ENCODE peak calls at places on chromosomes 5 and 9, in seven cellular contexts. Z, L, W, C, U, F and P are unnamed samples.

GRCh38 chr9:103364753-103365152 is 369.6 kb downstream of the CYLC2 start:
- DNase-seq in Z (peak), L (peak), W (peak), C (peak), U (peak), F (no peak), P (no peak)

GRCh38 chr5:31641059-31641458 is 2.1 kb downstream of the PDZD2 start:
- DNase-seq in Z (no peak), L (no peak), W (no peak), C (no peak), U (no peak), F (no peak), P (no peak)

GRCh38 chr5:135018457-135018856 is 15.6 kb downstream of the PITX1 start:
- DNase-seq in Z (no peak), L (no peak), W (no peak), C (no peak), U (no peak), F (no peak), P (peak)

GRCh38 chr9:2723666-2724065 is 6.4 kb downstream of the KCNV2 start:
- DNase-seq in Z (no peak), L (no peak), W (no peak), C (peak), U (no peak), F (no peak), P (no peak)

GRCh38 chr9:21324040-21324439 is 11.2 kb downstream of the KLHL9 start:
- DNase-seq in Z (no peak), L (no peak), W (no peak), C (no peak), U (no peak), F (no peak), P (no peak)

GRCh38 chr5:167701103-167701502 is 590.3 kb upstream of the WWC1 start:
- DNase-seq in Z (no peak), L (no peak), W (no peak), C (no peak), U (no peak), F (no peak), P (no peak)

GRCh38 chr5:9455826-9456434 is 89.9 kb downstream of the SEMA5A start:
- DNase-seq in Z (no peak), L (no peak), W (no peak), C (no peak), U (no peak), F (no peak), P (no peak)

GRCh38 chr9:75282047-75282446 is 193.7 kb downstream of the OSTF1 start:
- DNase-seq in Z (no peak), L (no peak), W (no peak), C (no peak), U (no peak), F (no peak), P (no peak)

GRCh38 chr5:132456553-132457361 is 33.8 kb downstream of the IRF1 start:
- DNase-seq in Z (peak), L (no peak), W (no peak), C (peak), U (no peak), F (no peak), P (no peak)

GRCh38 chr5:58773744-58774441 is 191.0 kb downstream of the RAB3C start:
- DNase-seq in Z (no peak), L (no peak), W (no peak), C (no peak), U (no peak), F (no peak), P (peak)

GRCh38 chr5:4699592-4699991 is 440.5 kb upstream of the ADAMTS16 start:
- DNase-seq in Z (no peak), L (no peak), W (no peak), C (no peak), U (no peak), F (no peak), P (no peak)

GRCh38 chr5:157718529-157718928 is 12.7 kb upstream of the THG1L start:
- DNase-seq in Z (peak), L (peak), W (peak), C (peak), U (no peak), F (no peak), P (no peak)

GRCh38 chr5:110094109-110094508 is 404.4 kb downstream of the MAN2A1 start:
- DNase-seq in Z (no peak), L (no peak), W (no peak), C (no peak), U (no peak), F (no peak), P (no peak)

GRCh38 chr5:99639905-99640304 is 711.1 kb upstream of the CHD1 start:
- DNase-seq in Z (no peak), L (no peak), W (no peak), C (no peak), U (no peak), F (no peak), P (no peak)

GRCh38 chr5:92805446-92805845 is 775.6 kb downstream of the NR2F1-AS1 start:
- DNase-seq in Z (no peak), L (no peak), W (no peak), C (no peak), U (no peak), F (no peak), P (no peak)

GRCh38 chr5:80308526-80308925 is 11.3 kb upstream of the SPZ1 start:
- DNase-seq in Z (no peak), L (no peak), W (no peak), C (no peak), U (no peak), F (no peak), P (no peak)

GRCh38 chr9:108859459-108860114 is 2.5 kb upstream of the ACTL7A start:
- DNase-seq in Z (no peak), L (no peak), W (no peak), C (peak), U (peak), F (no peak), P (no peak)

GRCh38 chr5:36416605-36417004 is 114.9 kb upstream of the RANBP3L start:
- DNase-seq in Z (no peak), L (no peak), W (no peak), C (no peak), U (no peak), F (no peak), P (no peak)

GRCh38 chr9:137778336-137778735 is 99.2 kb upstream of the CACNA1B start:
- DNase-seq in Z (no peak), L (no peak), W (no peak), C (no peak), U (no peak), F (no peak), P (no peak)

GRCh38 chr9:107268560-107268959 is 14.5 kb upstream of the RAD23B start:
- DNase-seq in Z (no peak), L (no peak), W (no peak), C (no peak), U (no peak), F (no peak), P (no peak)

GRCh38 chr9:107270580-107270979 is 12.5 kb upstream of the RAD23B start:
- DNase-seq in Z (no peak), L (no peak), W (no peak), C (no peak), U (no peak), F (no peak), P (no peak)

GRCh38 chr9:107269254-107269653 is 13.8 kb upstream of the RAD23B start:
- DNase-seq in Z (no peak), L (no peak), W (no peak), C (no peak), U (no peak), F (no peak), P (no peak)

GRCh38 chr9:107269681-107270080 is 13.4 kb upstream of the RAD23B start:
- DNase-seq in Z (peak), L (no peak), W (no peak), C (no peak), U (no peak), F (no peak), P (no peak)

DNA sequence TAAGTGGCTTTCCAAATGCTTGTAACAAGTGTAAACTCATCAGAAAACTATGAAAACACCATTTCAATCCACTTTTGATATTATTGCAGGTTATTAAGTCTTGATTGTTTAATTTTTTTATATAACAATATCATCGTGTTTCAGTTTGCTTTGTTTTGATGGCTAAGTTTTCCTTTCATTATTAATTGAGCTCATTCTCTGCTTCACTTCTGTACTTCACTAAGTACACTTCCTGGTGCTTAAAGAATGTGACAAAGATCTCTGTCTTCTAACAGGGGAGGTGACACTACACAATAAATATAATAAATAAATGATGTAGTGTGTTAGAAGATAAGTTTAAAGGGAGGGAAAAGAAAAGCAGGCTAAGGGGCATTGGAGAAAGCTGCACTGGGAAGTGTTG is 13.0 kb upstream of the RAD23B start:
- DNase-seq in Z (no peak), L (no peak), W (no peak), C (no peak), U (no peak), F (no peak), P (no peak)
- TF ChIP-seq CTCF in Z (no peak), L (no peak), W (no peak), C (no peak), U (no peak), F (no peak), P (no peak)

GRCh38 chr5:149960272-149961185 is at the start of gene SLC26A2:
- DNase-seq in Z (peak), L (peak), W (peak), C (peak), U (peak), F (peak), P (peak)
- TF ChIP-seq CTCF in Z (no peak), L (no peak), W (no peak), C (no peak), U (no peak), F (no peak), P (no peak)

DNA sequence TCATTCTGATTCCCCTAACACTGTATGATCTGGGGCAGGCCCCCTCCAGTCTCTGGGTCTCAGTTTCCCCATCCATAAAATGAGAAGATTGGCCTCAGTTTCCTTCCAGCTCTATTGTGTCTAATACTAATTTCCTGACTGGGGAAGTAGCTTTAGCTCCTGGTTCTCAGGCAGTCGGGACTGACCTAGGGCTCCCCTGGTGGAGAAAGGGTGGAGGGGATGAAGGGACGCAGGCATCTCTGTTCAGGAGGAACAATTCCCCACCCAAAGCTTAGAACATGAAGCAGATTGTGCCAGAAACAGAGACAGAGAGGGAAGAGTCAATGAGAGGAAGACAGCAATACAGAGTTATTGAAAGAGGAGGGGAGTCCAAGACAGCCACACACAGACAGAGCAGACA is 14.2 kb upstream of the PTGS1 start:
- DNase-seq in Z (no peak), L (no peak), W (no peak), C (no peak), U (no peak), F (peak), P (no peak)
- TF ChIP-seq CTCF in Z (peak), L (peak), W (peak), C (peak), U (peak), F (peak), P (peak)

GRCh38 chr9:110638381-110638954 is 30.1 kb upstream of the MUSK start:
- DNase-seq in Z (peak), L (peak), W (no peak), C (peak), U (no peak), F (no peak), P (no peak)
- TF ChIP-seq CTCF in Z (peak), L (peak), W (peak), C (peak), U (peak), F (no peak), P (no peak)

GRCh38 chr9:36136894-36137391 is 410 bp downstream of the GLIPR2 start:
- DNase-seq in Z (peak), L (no peak), W (no peak), C (no peak), U (no peak), F (no peak), P (peak)

GRCh38 chr9:36135791-36136276 is 699 bp upstream of the GLIPR2 start:
- DNase-seq in Z (no peak), L (no peak), W (no peak), C (peak), U (no peak), F (peak), P (peak)

GRCh38 chr9:36134761-36135505 is 1.6 kb upstream of the GLIPR2 start:
- DNase-seq in Z (no peak), L (no peak), W (no peak), C (no peak), U (no peak), F (no peak), P (no peak)

GRCh38 chr9:36137392-36138004 is 965 bp downstream of the GLIPR2 start:
- DNase-seq in Z (peak), L (no peak), W (no peak), C (no peak), U (no peak), F (peak), P (peak)

DNA sequence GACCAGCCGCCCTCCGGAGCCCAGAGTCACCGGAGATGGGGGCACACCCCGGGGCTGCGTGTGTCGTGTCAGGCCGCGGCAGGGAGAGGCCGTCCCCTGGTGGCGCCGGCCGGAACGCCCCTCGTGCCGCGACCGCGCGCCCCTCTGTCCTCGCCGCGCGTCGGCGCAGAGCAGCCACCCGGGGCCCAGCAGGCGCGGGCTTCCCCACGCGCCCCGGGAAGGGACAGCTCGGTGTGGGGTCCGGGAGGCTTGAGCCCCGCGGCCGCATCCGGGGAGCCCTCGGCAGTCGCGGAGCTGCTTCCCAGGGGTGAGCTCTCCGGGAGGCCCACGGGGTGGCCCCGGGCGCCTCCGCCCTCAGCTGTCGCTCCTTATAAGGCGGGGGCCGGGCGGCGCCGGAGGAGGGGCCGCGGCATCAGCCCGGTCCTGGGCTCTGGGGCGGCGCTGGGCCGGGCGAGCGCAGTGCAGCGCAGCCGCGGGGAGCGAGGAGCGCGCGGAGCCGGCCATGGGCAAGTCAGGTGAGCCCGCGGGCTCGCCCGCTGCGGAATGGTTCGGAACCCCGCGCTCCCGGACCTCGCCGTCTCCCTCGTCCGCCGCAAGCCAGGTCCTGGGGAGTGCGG is at the start of gene GLIPR2:
- DNase-seq in Z (peak), L (peak), W (no peak), C (peak), U (no peak), F (peak), P (peak)
- TF ChIP-seq CTCF in Z (peak), L (no peak), W (no peak), C (no peak), U (peak), F (no peak), P (peak)

GRCh38 chr5:33592245-33592644 is 151.5 kb downstream of the TARS1 start:
- DNase-seq in Z (no peak), L (no peak), W (no peak), C (no peak), U (no peak), F (no peak), P (no peak)

GRCh38 chr5:33594006-33594405 is 153.2 kb downstream of the TARS1 start:
- DNase-seq in Z (no peak), L (no peak), W (no peak), C (no peak), U (no peak), F (no peak), P (no peak)

GRCh38 chr5:33583332-33583731 is 142.6 kb downstream of the TARS1 start:
- DNase-seq in Z (no peak), L (no peak), W (no peak), C (no peak), U (no peak), F (no peak), P (no peak)

GRCh38 chr5:33588654-33589372 is 148.0 kb downstream of the TARS1 start:
- DNase-seq in Z (no peak), L (no peak), W (no peak), C (peak), U (no peak), F (peak), P (peak)
- TF ChIP-seq CTCF in Z (peak), L (peak), W (peak), C (peak), U (peak), F (peak), P (peak)

DNA sequence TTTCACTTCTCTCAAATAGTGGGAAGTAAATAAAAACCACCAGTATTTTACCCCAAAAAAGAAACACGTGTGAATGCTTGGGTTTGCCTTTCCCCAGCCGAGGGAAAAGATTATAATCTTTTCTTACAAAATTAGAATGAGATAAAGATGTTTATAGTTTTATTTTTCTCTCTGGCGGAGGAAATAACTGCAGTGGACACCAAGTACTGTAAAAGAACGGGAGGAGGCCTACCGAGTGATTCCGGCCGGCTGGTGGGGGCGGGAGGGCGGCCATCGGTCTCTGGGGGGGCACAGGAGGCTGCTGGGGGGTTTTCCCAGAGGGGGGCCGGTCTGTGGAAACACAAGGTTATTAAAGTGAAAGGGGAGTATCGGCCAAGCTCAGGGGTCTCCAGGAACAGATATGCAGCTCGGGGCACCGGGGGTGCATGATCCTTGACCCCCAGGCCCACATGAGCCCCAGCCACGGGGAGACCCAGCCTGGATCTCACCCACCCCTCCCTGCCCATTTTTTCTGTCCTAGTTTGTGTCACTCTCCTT is 29.4 kb downstream of the LCP2 start:
- DNase-seq in Z (no peak), L (no peak), W (no peak), C (no peak), U (no peak), F (no peak), P (no peak)
- TF ChIP-seq CTCF in Z (no peak), L (no peak), W (no peak), C (no peak), U (no peak), F (no peak), P (peak)

GRCh38 chr9:34125681-34126206 is 754 bp downstream of the DCAF12 start:
- DNase-seq in Z (peak), L (peak), W (no peak), C (peak), U (no peak), F (peak), P (peak)
- TF ChIP-seq CTCF in Z (peak), L (peak), W (no peak), C (no peak), U (no peak), F (no peak), P (no peak)

GRCh38 chr9:88990721-88991065 is 575 bp upstream of the S1PR3 start:
- DNase-seq in Z (no peak), L (no peak), W (no peak), C (no peak), U (no peak), F (peak), P (peak)

GRCh38 chr9:88988796-88989641 is 2.2 kb upstream of the S1PR3 start:
- DNase-seq in Z (peak), L (no peak), W (no peak), C (peak), U (no peak), F (no peak), P (no peak)

GRCh38 chr9:88991066-88992030 is at the start of gene S1PR3:
- DNase-seq in Z (peak), L (peak), W (no peak), C (peak), U (no peak), F (peak), P (peak)

GRCh38 chr9:88987646-88988045 is 3.6 kb upstream of the S1PR3 start:
- DNase-seq in Z (no peak), L (no peak), W (no peak), C (no peak), U (no peak), F (no peak), P (no peak)

GRCh38 chr9:88989961-88990570 is 1.2 kb upstream of the S1PR3 start:
- DNase-seq in Z (no peak), L (no peak), W (no peak), C (no peak), U (no peak), F (peak), P (no peak)
- TF ChIP-seq CTCF in Z (no peak), L (no peak), W (no peak), C (no peak), U (no peak), F (no peak), P (no peak)